ENCODE peak calls at places on chromosomes 3 and 15, in five cellular contexts. M, E, F, R and A are unnamed samples.

GRCh38 chr15:57037548-57037947 is 119.1 kb downstream of the TCF12 start:
- DNase-seq in M (no peak), E (no peak), F (no peak), R (no peak), A (no peak)

GRCh38 chr3:172869356-172869755 is 118.8 kb downstream of the ECT2 start:
- DNase-seq in M (no peak), E (no peak), F (no peak), R (no peak), A (no peak)

GRCh38 chr3:133805384-133805701 is 272 bp upstream of the SRPRB start:
- DNase-seq in M (no peak), E (no peak), F (no peak), R (no peak), A (no peak)

GRCh38 chr15:38862104-38862503 is 297.5 kb upstream of the RASGRP1 start:
- DNase-seq in M (no peak), E (no peak), F (no peak), R (no peak), A (no peak)

GRCh38 chr3:171566803-171567422 is 106.7 kb upstream of the TNIK start:
- DNase-seq in M (no peak), E (peak), F (no peak), R (no peak), A (peak)

GRCh38 chr3:115623414-115623868 is at the start of gene GAP43:
- DNase-seq in M (no peak), E (no peak), F (peak), R (no peak), A (no peak)

GRCh38 chr3:50584391-50584790 is 15.1 kb downstream of the HEMK1 start:
- DNase-seq in M (no peak), E (no peak), F (no peak), R (no peak), A (no peak)

GRCh38 chr3:69364354-69364753 is 21.5 kb downstream of the FRMD4B start:
- DNase-seq in M (no peak), E (no peak), F (no peak), R (no peak), A (no peak)

GRCh38 chr3:196202516-196202970 is 8.7 kb downstream of the ZDHHC19 start:
- DNase-seq in M (no peak), E (no peak), F (peak), R (no peak), A (peak)

GRCh38 chr3:149654188-149654601 is 3.6 kb downstream of the WWTR1 start:
- DNase-seq in M (no peak), E (no peak), F (no peak), R (no peak), A (no peak)

GRCh38 chr3:34725774-34726173 is 913.6 kb upstream of the ARPP21 start:
- DNase-seq in M (no peak), E (no peak), F (no peak), R (no peak), A (no peak)

GRCh38 chr3:111739241-111739952 is 119.7 kb upstream of the PHLDB2 start:
- DNase-seq in M (no peak), E (no peak), F (peak), R (no peak), A (no peak)